ENCODE peak calls at places on chromosomes 11 and 22, in nine cellular contexts. I, O, V, A, S, B, H, C and G are unnamed samples.

GRCh38 chr11:12377106-12377823 is at the start of gene PARVA:
- DNase-seq in I (peak), O (peak), V (peak), A (peak), S (peak), B (no peak), H (peak), C (peak), G (peak)

GRCh38 chr11:75223954-75224643 is 16.5 kb upstream of the TPBGL start:
- DNase-seq in I (no peak), O (no peak), V (no peak), A (no peak), S (no peak), B (no peak), H (no peak), C (peak), G (no peak)

GRCh38 chr11:82458147-82458546 is 275.5 kb downstream of the FAM181B start:
- DNase-seq in I (no peak), O (no peak), V (no peak), A (no peak), S (no peak), B (no peak), H (no peak), C (no peak), G (no peak)

GRCh38 chr11:114296190-114296978 is at the start of gene NNMT:
- DNase-seq in I (no peak), O (no peak), V (peak), A (peak), S (peak), B (no peak), H (no peak), C (peak), G (no peak)

GRCh38 chr22:43587574-43587973 is 175.8 kb downstream of the MPPED1 start:
- DNase-seq in I (no peak), O (no peak), V (peak), A (no peak), S (no peak), B (no peak), H (no peak), C (peak), G (no peak)

GRCh38 chr22:50169774-50170341 is 673 bp upstream of the PANX2 start:
- DNase-seq in I (peak), O (peak), V (no peak), A (no peak), S (no peak), B (no peak), H (peak), C (no peak), G (no peak)

GRCh38 chr11:123425367-123425766 is 4.7 kb upstream of the GRAMD1B start:
- DNase-seq in I (no peak), O (no peak), V (no peak), A (no peak), S (no peak), B (no peak), H (no peak), C (no peak), G (no peak)

GRCh38 chr11:96188625-96189006 is 154.4 kb downstream of the MAML2 start:
- DNase-seq in I (no peak), O (no peak), V (no peak), A (no peak), S (no peak), B (peak), H (no peak), C (no peak), G (no peak)

GRCh38 chr11:96426356-96427103 is 36.7 kb downstream of the JRKL start:
- DNase-seq in I (no peak), O (no peak), V (peak), A (no peak), S (no peak), B (no peak), H (peak), C (peak), G (no peak)

GRCh38 chr11:71093783-71094182 is 158.6 kb downstream of the SHANK2 start:
- DNase-seq in I (no peak), O (no peak), V (no peak), A (no peak), S (no peak), B (no peak), H (no peak), C (no peak), G (no peak)

GRCh38 chr22:41229730-41230398 is 10.9 kb downstream of the CHADL start:
- DNase-seq in I (no peak), O (no peak), V (no peak), A (no peak), S (no peak), B (no peak), H (no peak), C (no peak), G (no peak)

GRCh38 chr11:62338218-62338617 is 970 bp downstream of the ASRGL1 start:
- DNase-seq in I (no peak), O (no peak), V (no peak), A (no peak), S (no peak), B (no peak), H (no peak), C (no peak), G (no peak)

GRCh38 chr11:86370922-86371614 is 3.6 kb upstream of the CCDC81 start:
- DNase-seq in I (no peak), O (peak), V (peak), A (no peak), S (no peak), B (no peak), H (no peak), C (peak), G (no peak)

GRCh38 chr22:48427731-48428211 is 1399.9 kb downstream of the BRD1 start:
- DNase-seq in I (peak), O (no peak), V (no peak), A (no peak), S (no peak), B (no peak), H (no peak), C (no peak), G (no peak)

GRCh38 chr11:66868726-66869291 is 11.9 kb downstream of the LRFN4 start:
- DNase-seq in I (peak), O (no peak), V (no peak), A (no peak), S (no peak), B (peak), H (peak), C (peak), G (no peak)

GRCh38 chr11:84819561-84819960 is 807.6 kb downstream of the DLG2 start:
- DNase-seq in I (no peak), O (peak), V (no peak), A (no peak), S (no peak), B (no peak), H (peak), C (no peak), G (no peak)

GRCh38 chr22:37802310-37803194 is 5.2 kb upstream of the GCAT start:
- DNase-seq in I (peak), O (peak), V (peak), A (peak), S (peak), B (no peak), H (peak), C (peak), G (peak)

GRCh38 chr22:26322179-26322905 is 106.7 kb upstream of the ASPHD2 start:
- DNase-seq in I (no peak), O (peak), V (no peak), A (no peak), S (peak), B (no peak), H (no peak), C (no peak), G (no peak)

GRCh38 chr11:66992041-66992440 is 16.9 kb downstream of the C11orf86 start:
- DNase-seq in I (no peak), O (no peak), V (no peak), A (no peak), S (no peak), B (no peak), H (no peak), C (no peak), G (no peak)

GRCh38 chr11:62391642-62392425 is 27.0 kb upstream of the SCGB1A1 start:
- DNase-seq in I (no peak), O (no peak), V (no peak), A (no peak), S (no peak), B (no peak), H (no peak), C (no peak), G (no peak)

GRCh38 chr11:111944139-111944538 is 7.0 kb downstream of the DIXDC1 start:
- DNase-seq in I (no peak), O (peak), V (peak), A (no peak), S (no peak), B (no peak), H (no peak), C (peak), G (no peak)
- H3K27ac ChIP-seq in I (peak), O (peak), V (no peak), A (no peak), S (peak), B (no peak), H (peak), C (peak), G (no peak)

GRCh38 chr22:21078916-21079315 is 33.2 kb downstream of the LRRC74B start:
- DNase-seq in I (no peak), O (no peak), V (no peak), A (no peak), S (no peak), B (no peak), H (no peak), C (no peak), G (no peak)
- H3K27ac ChIP-seq in I (no peak), O (no peak), V (no peak), A (no peak), S (no peak), B (no peak), H (no peak), C (no peak), G (no peak)

DNA sequence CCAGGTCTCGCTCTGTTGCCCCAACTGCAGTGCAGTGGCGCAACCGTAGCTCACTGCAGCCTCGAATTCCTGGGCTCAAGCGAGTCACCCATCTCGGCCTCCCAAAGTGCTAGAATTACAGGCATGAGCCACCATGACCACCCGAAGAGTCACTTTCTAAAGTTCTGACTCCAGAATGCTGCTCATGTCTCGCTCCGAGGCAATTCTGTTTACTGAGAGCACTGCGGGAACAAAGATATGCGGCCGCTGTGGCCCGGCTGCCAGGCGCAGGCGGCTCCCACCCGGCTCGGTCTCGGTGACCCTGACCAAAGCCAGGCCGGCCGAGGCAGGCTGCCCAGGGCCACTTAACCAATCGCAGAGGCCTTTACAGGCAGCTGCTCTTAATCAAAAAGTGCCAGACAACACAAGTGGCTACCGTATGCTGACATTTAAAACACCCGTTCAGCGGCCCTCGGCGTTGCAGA is 78.7 kb downstream of the PHF21B start:
- DNase-seq in I (no peak), O (no peak), V (peak), A (peak), S (no peak), B (no peak), H (no peak), C (no peak), G (no peak)
- H3K27ac ChIP-seq in I (no peak), O (no peak), V (no peak), A (no peak), S (no peak), B (no peak), H (no peak), C (no peak), G (no peak)

GRCh38 chr22:36466258-36466657 is 15.2 kb downstream of the TXN2 start:
- DNase-seq in I (no peak), O (no peak), V (no peak), A (no peak), S (no peak), B (no peak), H (no peak), C (no peak), G (no peak)
- H3K27ac ChIP-seq in I (peak), O (peak), V (peak), A (no peak), S (peak), B (no peak), H (no peak), C (peak), G (no peak)

DNA sequence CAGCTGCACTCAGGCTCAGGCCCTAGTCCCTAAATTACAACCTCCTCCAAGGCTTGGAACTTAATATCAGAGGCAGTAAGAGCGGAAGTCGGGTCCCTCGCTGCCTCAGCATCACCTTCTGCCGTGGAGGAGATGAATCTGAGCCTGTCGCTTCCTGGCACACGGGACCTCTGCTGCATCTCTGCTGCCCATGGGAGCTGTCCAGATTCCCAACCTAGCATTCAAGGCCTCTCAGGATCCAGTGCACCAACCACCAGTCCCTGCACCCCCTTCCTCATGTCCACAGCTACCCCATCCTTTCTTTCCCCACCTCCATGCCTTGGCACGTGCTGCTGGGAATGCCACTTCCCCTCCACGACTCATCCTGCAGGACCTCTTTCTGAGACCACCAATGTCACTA is 2.5 kb upstream of the PTGDR2 start:
- DNase-seq in I (no peak), O (no peak), V (no peak), A (no peak), S (no peak), B (no peak), H (no peak), C (no peak), G (no peak)
- H3K27ac ChIP-seq in I (no peak), O (no peak), V (no peak), A (no peak), S (no peak), B (no peak), H (no peak), C (no peak), G (no peak)

DNA sequence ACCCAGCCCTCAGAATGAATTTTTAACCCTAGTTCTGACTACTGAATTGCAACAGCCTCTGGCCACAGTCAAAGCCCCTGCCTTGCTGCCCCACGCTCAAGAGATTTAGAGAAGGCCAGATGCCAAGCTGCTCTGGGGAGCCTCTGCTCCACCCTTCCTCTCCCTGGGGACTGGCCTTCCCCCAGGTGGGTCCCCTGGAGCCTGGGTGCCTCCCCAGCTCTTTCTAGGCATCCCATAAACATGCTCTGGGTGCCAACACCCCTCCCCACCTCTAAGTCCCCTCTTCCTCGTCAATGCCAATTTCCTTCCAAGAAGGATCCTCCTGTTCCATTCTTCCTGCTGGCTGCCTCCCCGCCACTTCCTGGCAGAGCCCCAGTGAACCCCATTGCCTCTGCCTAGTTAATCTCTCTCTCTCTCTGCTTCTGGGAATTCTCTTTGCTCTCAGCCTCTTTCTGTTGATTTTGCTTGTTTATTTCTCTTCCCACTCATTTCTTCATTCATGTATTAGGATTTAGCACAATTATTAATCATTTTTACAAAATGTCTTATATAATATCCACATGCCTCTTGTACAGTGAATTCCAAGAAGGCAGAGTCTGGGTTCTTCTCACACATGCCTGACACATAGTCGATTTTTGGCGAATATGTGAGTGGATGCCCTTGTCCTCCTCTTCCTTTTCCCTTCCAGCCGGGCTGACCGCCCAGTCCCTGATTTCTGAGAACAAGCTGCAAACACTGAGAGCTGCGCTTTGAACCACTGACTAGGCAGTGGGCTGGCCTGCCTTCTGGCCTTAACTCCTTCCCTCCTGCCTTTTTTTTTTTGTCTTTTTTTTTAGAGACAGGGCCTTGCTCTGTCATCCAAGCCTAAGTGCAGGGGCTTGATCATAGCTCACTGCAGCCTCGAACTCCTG is 17.5 kb downstream of the UQCR10 start:
- DNase-seq in I (no peak), O (no peak), V (peak), A (peak), S (no peak), B (no peak), H (no peak), C (no peak), G (peak)
- H3K27ac ChIP-seq in I (peak), O (no peak), V (no peak), A (no peak), S (peak), B (no peak), H (no peak), C (no peak), G (no peak)

DNA sequence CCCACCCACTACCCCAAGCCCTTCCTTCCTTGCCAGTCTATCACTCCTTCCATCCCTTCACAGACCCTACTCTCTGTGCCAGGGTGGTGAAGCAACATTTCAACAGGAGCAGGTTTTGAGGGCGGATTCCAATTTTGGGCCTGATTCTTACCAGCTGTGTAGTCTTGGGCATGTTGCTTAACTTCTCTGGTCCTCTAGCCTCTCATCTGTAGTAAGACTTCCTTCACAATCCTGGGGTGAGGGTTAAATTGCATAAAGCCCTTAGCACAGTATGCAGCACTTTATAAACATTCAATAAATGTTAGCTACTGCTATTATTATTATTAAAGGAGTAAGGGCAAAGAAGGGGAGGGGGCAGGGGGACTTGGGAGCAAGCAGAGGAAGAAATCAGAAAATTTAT is 5.0 kb upstream of the RNF185 start:
- DNase-seq in I (no peak), O (no peak), V (peak), A (no peak), S (no peak), B (no peak), H (no peak), C (no peak), G (no peak)
- H3K27ac ChIP-seq in I (peak), O (no peak), V (no peak), A (no peak), S (peak), B (no peak), H (no peak), C (no peak), G (no peak)

GRCh38 chr22:45420539-45420938 is 7.0 kb downstream of the RIBC2 start:
- DNase-seq in I (no peak), O (no peak), V (no peak), A (no peak), S (no peak), B (no peak), H (no peak), C (no peak), G (no peak)

GRCh38 chr22:45424241-45424731 is 10.8 kb downstream of the RIBC2 start:
- DNase-seq in I (no peak), O (peak), V (no peak), A (peak), S (peak), B (no peak), H (no peak), C (no peak), G (no peak)

GRCh38 chr22:45421349-45422057 is 8.0 kb downstream of the RIBC2 start:
- DNase-seq in I (no peak), O (no peak), V (no peak), A (no peak), S (no peak), B (no peak), H (no peak), C (no peak), G (no peak)

GRCh38 chr22:45423524-45423923 is 10.0 kb downstream of the RIBC2 start:
- DNase-seq in I (no peak), O (no peak), V (no peak), A (no peak), S (no peak), B (no peak), H (no peak), C (no peak), G (no peak)

DNA sequence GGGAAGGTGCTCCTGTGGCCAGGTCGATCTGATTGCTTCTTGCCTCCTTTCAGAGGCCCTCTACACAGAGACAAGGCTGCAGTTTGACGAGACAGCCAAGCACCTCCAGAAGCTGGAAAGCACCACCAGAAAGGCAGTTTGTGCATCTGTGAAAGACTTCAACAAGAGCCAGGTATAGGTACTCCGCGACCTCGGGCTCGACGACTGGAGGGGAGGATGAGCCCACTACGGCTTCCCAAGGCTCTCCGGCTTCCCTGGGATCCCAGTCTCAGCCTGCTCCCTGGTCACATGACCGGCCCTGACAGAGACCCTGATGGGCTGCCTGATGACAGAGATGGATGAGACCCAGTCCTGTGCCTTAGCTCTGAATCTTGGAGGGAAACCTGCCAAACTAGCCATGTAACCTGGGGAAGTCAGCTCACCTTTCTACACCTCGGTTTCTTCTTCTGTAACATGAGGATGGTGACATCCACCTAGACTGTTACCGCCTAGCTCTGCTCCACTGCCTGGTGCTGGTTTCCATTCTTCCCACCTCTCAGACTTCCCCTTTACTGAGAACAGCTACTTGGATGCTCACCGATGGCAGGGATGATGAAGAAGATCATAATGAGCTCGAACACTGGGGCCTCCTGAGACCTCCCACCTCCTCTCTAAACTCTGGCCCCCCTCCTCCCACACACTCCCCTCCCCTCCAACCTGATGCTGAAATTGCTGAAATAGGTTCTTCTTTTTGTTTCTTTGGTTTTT is 8.9 kb downstream of the RIBC2 start:
- DNase-seq in I (no peak), O (no peak), V (no peak), A (no peak), S (no peak), B (no peak), H (no peak), C (no peak), G (no peak)
- H3K27ac ChIP-seq in I (no peak), O (no peak), V (no peak), A (no peak), S (no peak), B (no peak), H (no peak), C (no peak), G (no peak)

GRCh38 chr11:3823762-3824506 is 15.6 kb downstream of the PGAP2 start:
- DNase-seq in I (peak), O (no peak), V (no peak), A (no peak), S (no peak), B (no peak), H (no peak), C (no peak), G (no peak)
- H3K27ac ChIP-seq in I (peak), O (no peak), V (no peak), A (no peak), S (no peak), B (no peak), H (no peak), C (no peak), G (peak)